ENCODE peak calls at places on chromosomes 4 and X, in eight cellular contexts. X, E, Y, V, U, J, Z and F are unnamed samples.

GRCh38 chrX:113959912-113960626 is 623.8 kb upstream of the HTR2C start:
- DNase-seq in Y (no peak), V (no peak), Z (no peak), J (no peak), E (no peak), U (no peak), X (no peak), F (no peak)

GRCh38 chrX:40167240-40168182 is 69.8 kb upstream of the BCOR start:
- DNase-seq in Y (no peak), V (no peak), E (peak; percentile 49), U (no peak), Z (peak; percentile 29), X (no peak), J (no peak), F (peak; percentile 80)

GRCh38 chr4:37826282-37827029 is at the start of gene PGM2:
- DNase-seq in V (peak; percentile 76), X (peak; percentile 85), J (peak; percentile 78), U (peak; percentile 93), Y (peak; percentile 91), Z (peak; percentile 94), E (peak; percentile 58), F (peak; percentile 99)

GRCh38 chrX:154398668-154399526 is 720 bp downstream of the RPL10 start:
- DNase-seq in U (peak; percentile 91), Y (peak; percentile 88), Z (peak; percentile 61), V (peak; percentile 63), X (peak; percentile 61), J (peak; percentile 85), E (peak; percentile 69), F (peak; percentile 95)

GRCh38 chr4:98166025-98166730 is 22.9 kb upstream of the STPG2 start:
- DNase-seq in V (no peak), U (no peak), X (no peak), Z (no peak), J (no peak), Y (no peak), E (no peak), F (no peak)

GRCh38 chr4:113958766-113959540 is 20.5 kb downstream of the ARSJ start:
- DNase-seq in U (peak; percentile 10), J (peak; percentile 97), V (peak; percentile 89), Z (peak; percentile 53), X (no peak), Y (no peak), E (peak; percentile 62), F (no peak)

GRCh38 chrX:132774312-132774711 is 184.1 kb downstream of the HS6ST2 start:
- DNase-seq in Z (no peak), V (no peak), Y (no peak), U (no peak), E (no peak), J (no peak), X (no peak), F (no peak)

GRCh38 chrX:86047174-86047991 is at the start of gene CHM:
- DNase-seq in E (no peak), Y (peak; percentile 72), Z (peak; percentile 71), V (no peak), J (peak; percentile 88), X (peak; percentile 33), U (peak; percentile 81), F (peak; percentile 85)

GRCh38 chr4:48667148-48667547 is 112.9 kb downstream of the FRYL start:
- DNase-seq in J (no peak), Z (no peak), Y (no peak), U (no peak), E (no peak), V (no peak), X (no peak), F (no peak)

GRCh38 chr4:833156-833555 is 7.2 kb upstream of the CPLX1 start:
- DNase-seq in E (no peak), J (no peak), X (no peak), Z (no peak), V (no peak), Y (peak; percentile 32), U (no peak), F (peak; percentile 58)

GRCh38 chr4:61921890-61922289 is 721.8 kb downstream of the ADGRL3 start:
- DNase-seq in Z (no peak), E (no peak), U (no peak), V (no peak), X (no peak), Y (no peak), J (no peak), F (no peak)

GRCh38 chr4:87038837-87039715 is 104.3 kb downstream of the AFF1 start:
- DNase-seq in V (peak; percentile 53), E (peak; percentile 53), Z (peak; percentile 79), J (peak; percentile 83), X (no peak), U (peak; percentile 47), Y (no peak), F (no peak)

GRCh38 chrX:9141496-9141895 is 107.6 kb upstream of the FAM9B start:
- DNase-seq in J (peak; percentile 34), Z (peak; percentile 13), E (no peak), Y (no peak), U (no peak), V (no peak), X (no peak), F (no peak)

GRCh38 chrX:74788545-74789086 is 136.6 kb downstream of the NEXMIF start:
- DNase-seq in E (no peak), Z (no peak), Y (no peak), X (no peak), J (no peak), V (no peak), U (no peak), F (no peak)

GRCh38 chrX:63408050-63408449 is 56.9 kb upstream of the SPIN4 start:
- DNase-seq in U (no peak), J (no peak), E (no peak), Y (no peak), Z (no peak), V (no peak), X (no peak), F (no peak)

GRCh38 chr4:71247706-71248105 is 91.1 kb upstream of the SLC4A4 start:
- DNase-seq in E (no peak), Y (no peak), X (no peak), Z (no peak), U (no peak), V (no peak), J (no peak), F (no peak)

GRCh38 chr4:38235338-38235737 is 275.1 kb downstream of the PTTG2 start:
- DNase-seq in U (no peak), Y (no peak), Z (no peak), X (no peak), J (no peak), E (no peak), V (no peak), F (no peak)

GRCh38 chrX:153495362-153495751 is 577 bp downstream of the BGN start:
- DNase-seq in J (peak; percentile 39), U (no peak), Y (no peak), E (no peak), V (no peak), Z (peak; percentile 77), X (no peak), F (no peak)

GRCh38 chr4:89129080-89129640 is 17.8 kb downstream of the TIGD2 start:
- DNase-seq in Y (no peak), V (no peak), E (no peak), U (no peak), Z (no peak), X (no peak), J (peak; percentile 62), F (no peak)